ENCODE peak calls at places on chromosomes 6 and 20, in six cellular contexts. One of them, this sample, is unnamed. For H3K4me1, the result is how much of the 10 kb centered on the place peaks cover.

GRCh38 chr6:157669747-157670216 is 153.3 kb upstream of the SNX9 start:
- DNase-seq in K562: no peak
- DNase-seq in ovary: peak
- DNase-seq in GM12878: no peak
- DNase-seq in transverse colon: peak
- DNase-seq in A549: peak
- DNase-seq in this sample: peak

GRCh38 chr6:75493400-75494064 is at the start of gene FILIP1:
- DNase-seq in ovary: peak
- DNase-seq in A549: peak
- DNase-seq in transverse colon: peak
- DNase-seq in K562: no peak
- DNase-seq in GM12878: no peak
- DNase-seq in this sample: no peak

GRCh38 chr20:16553684-16554083 is 19.6 kb downstream of the KIF16B start:
- DNase-seq in K562: no peak
- DNase-seq in GM12878: no peak
- DNase-seq in ovary: no peak
- DNase-seq in A549: no peak
- DNase-seq in transverse colon: no peak
- DNase-seq in this sample: no peak

GRCh38 chr6:152595507-152595906 is 41.7 kb downstream of the SYNE1 start:
- DNase-seq in ovary: no peak
- DNase-seq in A549: peak
- DNase-seq in transverse colon: no peak
- DNase-seq in GM12878: no peak
- DNase-seq in K562: no peak
- DNase-seq in this sample: no peak

GRCh38 chr6:150072201-150072600 is 3.3 kb upstream of the ULBP3 start:
- DNase-seq in GM12878: no peak
- DNase-seq in K562: peak
- DNase-seq in ovary: no peak
- DNase-seq in A549: peak
- DNase-seq in transverse colon: peak
- DNase-seq in this sample: no peak

GRCh38 chr6:168909288-168909687 is 344.4 kb downstream of the THBS2 start:
- DNase-seq in K562: no peak
- DNase-seq in A549: no peak
- DNase-seq in GM12878: no peak
- DNase-seq in ovary: no peak
- DNase-seq in transverse colon: no peak
- DNase-seq in this sample: no peak

GRCh38 chr20:32646486-32646885 is 27.3 kb downstream of the C20orf203 start:
- DNase-seq in transverse colon: no peak
- DNase-seq in GM12878: no peak
- DNase-seq in K562: no peak
- DNase-seq in A549: no peak
- DNase-seq in ovary: no peak
- DNase-seq in this sample: no peak

GRCh38 chr20:61556116-61556515 is 304.1 kb downstream of the CDH4 start:
- DNase-seq in transverse colon: no peak
- DNase-seq in A549: peak
- DNase-seq in ovary: no peak
- DNase-seq in GM12878: no peak
- DNase-seq in K562: no peak
- DNase-seq in this sample: no peak

GRCh38 chr6:89986650-89987074 is 92.4 kb downstream of the GJA10 start:
- DNase-seq in transverse colon: no peak
- DNase-seq in A549: no peak
- DNase-seq in GM12878: no peak
- DNase-seq in ovary: no peak
- DNase-seq in K562: no peak
- DNase-seq in this sample: no peak

GRCh38 chr6:28807682-28808280 is 116.0 kb downstream of the TRIM27 start:
- DNase-seq in ovary: no peak
- DNase-seq in GM12878: no peak
- DNase-seq in A549: peak
- DNase-seq in K562: peak
- DNase-seq in transverse colon: no peak
- DNase-seq in this sample: no peak

GRCh38 chr6:40753939-40754448 is 166.8 kb upstream of the LRFN2 start:
- DNase-seq in A549: no peak
- DNase-seq in transverse colon: no peak
- DNase-seq in K562: no peak
- DNase-seq in GM12878: no peak
- DNase-seq in ovary: no peak
- DNase-seq in this sample: no peak
- TF ChIP-seq EP300 in A549: no peak
- TF ChIP-seq EP300 in transverse colon: no peak
- TF ChIP-seq EP300 in K562: no peak
- TF ChIP-seq EP300 in GM12878: no peak
- TF ChIP-seq EP300 in ovary: no peak
- TF ChIP-seq EP300 in this sample: no peak

GRCh38 chr20:53925651-53926401 is 144.6 kb downstream of the BCAS1 start:
- DNase-seq in transverse colon: peak
- DNase-seq in ovary: no peak
- DNase-seq in GM12878: no peak
- DNase-seq in K562: no peak
- DNase-seq in A549: no peak
- DNase-seq in this sample: no peak
- H3K4me1 ChIP-seq in transverse colon: under half
- H3K4me1 ChIP-seq in ovary: under half
- H3K4me1 ChIP-seq in GM12878: half or more
- H3K4me1 ChIP-seq in K562: under half
- H3K4me1 ChIP-seq in A549: under half
- H3K4me1 ChIP-seq in this sample: under half

GRCh38 chr6:125050663-125051318 is 88.6 kb downstream of the RNF217 start:
- DNase-seq in K562: no peak
- DNase-seq in A549: no peak
- DNase-seq in transverse colon: no peak
- DNase-seq in GM12878: no peak
- DNase-seq in ovary: no peak
- DNase-seq in this sample: no peak
- TF ChIP-seq EP300 in K562: no peak
- TF ChIP-seq EP300 in A549: no peak
- TF ChIP-seq EP300 in transverse colon: no peak
- TF ChIP-seq EP300 in GM12878: no peak
- TF ChIP-seq EP300 in ovary: no peak
- TF ChIP-seq EP300 in this sample: no peak

GRCh38 chr6:53293691-53294090 is 55.1 kb downstream of the ELOVL5 start:
- DNase-seq in A549: no peak
- DNase-seq in ovary: no peak
- DNase-seq in K562: no peak
- DNase-seq in transverse colon: no peak
- DNase-seq in GM12878: no peak
- DNase-seq in this sample: no peak
- H3K4me1 ChIP-seq in A549: under half
- H3K4me1 ChIP-seq in ovary: under half
- H3K4me1 ChIP-seq in K562: under half
- H3K4me1 ChIP-seq in transverse colon: under half
- H3K4me1 ChIP-seq in GM12878: under half
- H3K4me1 ChIP-seq in this sample: under half

DNA sequence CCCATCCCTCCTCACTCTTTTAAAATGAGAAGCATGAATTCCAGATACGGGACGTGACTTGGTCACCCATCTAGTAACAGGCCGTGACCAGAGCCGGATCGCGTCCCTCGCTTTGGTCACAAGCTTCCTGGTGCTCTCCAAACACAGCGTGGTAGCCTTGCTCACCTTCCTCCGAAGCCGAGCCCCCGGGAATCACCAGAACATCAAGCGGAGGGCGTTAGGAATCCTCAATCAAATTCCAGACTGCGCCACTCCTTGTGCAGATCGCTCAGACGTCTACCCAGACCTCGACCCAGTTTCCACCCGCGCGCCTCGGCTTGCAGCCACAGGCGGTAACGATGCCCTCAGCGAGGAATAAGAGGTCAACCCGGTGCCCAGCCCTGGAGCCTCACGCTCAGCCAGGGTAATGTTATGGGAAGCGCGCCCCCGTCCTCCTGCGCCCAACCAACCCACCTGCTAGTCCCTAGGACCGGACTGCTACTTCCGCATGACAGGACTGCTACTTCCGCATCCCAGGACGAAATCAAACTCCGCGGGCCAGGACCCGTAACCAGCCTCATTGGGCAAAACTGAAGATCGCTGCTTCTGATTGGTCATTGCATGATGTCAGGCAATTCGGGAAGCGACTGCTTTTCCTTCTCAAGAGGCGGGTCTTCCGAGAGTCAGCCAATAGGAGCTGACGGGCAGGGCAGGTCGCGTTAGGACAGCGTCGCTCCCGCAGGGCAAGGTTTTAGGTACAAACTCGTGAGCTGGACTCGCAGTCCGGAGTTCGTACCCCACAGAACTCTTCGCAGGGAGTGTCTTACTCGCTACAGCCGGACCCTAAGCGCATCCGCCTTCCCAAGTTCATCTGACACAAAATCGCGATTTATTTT is at the start of gene MTFR2:
- DNase-seq in K562: peak
- DNase-seq in ovary: peak
- DNase-seq in GM12878: peak
- DNase-seq in transverse colon: peak
- DNase-seq in A549: peak
- DNase-seq in this sample: peak
- TF ChIP-seq EP300 in K562: peak
- TF ChIP-seq EP300 in ovary: no peak
- TF ChIP-seq EP300 in GM12878: no peak
- TF ChIP-seq EP300 in transverse colon: no peak
- TF ChIP-seq EP300 in A549: no peak
- TF ChIP-seq EP300 in this sample: peak

This sample was measured in tibial nerve.